ENCODE peak calls at places on chromosome 9, in five cellular contexts. E is H9, G is neuronal stem cell, Y is H1, U is mesenchymal stem cell. C is an unnamed sample.

GRCh38 chr9:22211588-22212360 is 202.7 kb upstream of the CDKN2B start:
- DNase-seq in E (no peak), U (peak; percentile 95), G (no peak), Y (no peak), C (peak; percentile 82)

GRCh38 chr9:112532427-112532826 is 45.8 kb downstream of the KIAA1958 start:
- DNase-seq in G (no peak), E (no peak), Y (no peak), U (peak; percentile 80), C (no peak)

GRCh38 chr9:74407166-74407565 is 90.0 kb upstream of the RORB start:
- DNase-seq in U (no peak), Y (no peak), E (no peak), G (no peak), C (no peak)

GRCh38 chr9:33130501-33130900 is 36.6 kb downstream of the B4GALT1 start:
- DNase-seq in G (no peak), E (no peak), Y (no peak), U (peak; percentile 72), C (no peak)

GRCh38 chr9:115164511-115164974 is 46.6 kb upstream of the TNC start:
- DNase-seq in E (peak; percentile 35), Y (no peak), G (no peak), U (peak; percentile 73), C (no peak)

GRCh38 chr9:107425110-107426025 is 64.2 kb downstream of the KLF4 start:
- DNase-seq in E (peak; percentile 85), U (peak; percentile 60), Y (peak; percentile 95), G (peak; percentile 56), C (peak; percentile 90)

GRCh38 chr9:137349471-137350033 is 47.5 kb upstream of the NRARP start:
- DNase-seq in G (no peak), U (no peak), Y (no peak), E (no peak), C (no peak)

GRCh38 chr9:133738039-133738805 is at the start of gene SARDH:
- DNase-seq in G (peak; percentile 59), E (peak; percentile 95), Y (peak; percentile 87), U (peak; percentile 79), C (peak; percentile 17)

GRCh38 chr9:99753436-99753835 is 68.2 kb upstream of the NR4A3 start:
- DNase-seq in E (no peak), G (no peak), Y (no peak), U (no peak), C (no peak)

GRCh38 chr9:135269912-135270630 is 182.6 kb downstream of the OLFM1 start:
- DNase-seq in E (no peak), G (no peak), U (no peak), Y (no peak), C (no peak)

GRCh38 chr9:137080260-137081122 is 3.2 kb downstream of the UAP1L1 start:
- DNase-seq in E (no peak), U (no peak), G (no peak), Y (no peak), C (no peak)

GRCh38 chr9:13263511-13263910 is 16.0 kb downstream of the MPDZ start:
- DNase-seq in G (no peak), Y (no peak), U (no peak), E (no peak), C (no peak)

GRCh38 chr9:6197330-6197729 is 18.3 kb upstream of the IL33 start:
- DNase-seq in Y (no peak), E (peak; percentile 35), G (peak; percentile 9), U (no peak), C (no peak)

GRCh38 chr9:69748304-69748703 is 11.5 kb downstream of the PTAR1 start:
- DNase-seq in E (no peak), G (no peak), Y (no peak), U (no peak), C (no peak)

GRCh38 chr9:101566904-101567724 is 27.7 kb downstream of the PPP3R2 start:
- DNase-seq in U (peak; percentile 54), Y (no peak), G (no peak), E (no peak), C (peak; percentile 38)

GRCh38 chr9:131873891-131874440 is 134.1 kb upstream of the RAPGEF1 start:
- DNase-seq in U (no peak), Y (no peak), G (no peak), E (no peak), C (no peak)

GRCh38 chr9:121736147-121736721 is 84.8 kb downstream of the DAB2IP start:
- DNase-seq in Y (peak; percentile 79), U (peak; percentile 51), E (peak; percentile 90), G (peak; percentile 54), C (peak; percentile 65)

GRCh38 chr9:90916147-90916734 is 114.6 kb downstream of the SYK start:
- DNase-seq in U (peak; percentile 28), G (no peak), E (no peak), Y (no peak), C (peak; percentile 26)

GRCh38 chr9:110476251-110476650 is 103.3 kb downstream of the SVEP1 start:
- DNase-seq in E (no peak), U (no peak), Y (no peak), G (no peak), C (no peak)

GRCh38 chr9:106019017-106019692 is 324.8 kb downstream of the TMEM38B start:
- DNase-seq in G (no peak), Y (no peak), U (no peak), E (peak; percentile 27), C (no peak)

GRCh38 chr9:109228093-109228642 is 61.1 kb upstream of the FRRS1L start:
- DNase-seq in U (no peak), E (no peak), G (no peak), Y (no peak), C (no peak)

GRCh38 chr9:110115868-110116542 is 92.0 kb downstream of the C9orf152 start:
- DNase-seq in U (peak; percentile 96), G (no peak), E (no peak), Y (no peak), C (peak; percentile 80)

GRCh38 chr9:134590240-134591081 is 51.1 kb upstream of the COL5A1 start:
- DNase-seq in G (no peak), U (peak; percentile 57), Y (no peak), E (no peak), C (no peak)

GRCh38 chr9:15401266-15401665 is 21.4 kb upstream of the SNAPC3 start:
- DNase-seq in G (no peak), U (peak; percentile 72), E (no peak), Y (no peak), C (no peak)

GRCh38 chr9:92722386-92723298 is 42.0 kb downstream of the BICD2 start:
- DNase-seq in Y (peak; percentile 11), G (no peak), E (no peak), U (no peak), C (peak; percentile 9)

GRCh38 chr9:114488398-114489129 is 16.7 kb downstream of the WHRN start:
- DNase-seq in E (no peak), Y (no peak), U (no peak), G (no peak), C (no peak)

GRCh38 chr9:121819511-121820231 is 168.2 kb downstream of the DAB2IP start:
- DNase-seq in Y (no peak), U (peak; percentile 22), E (peak; percentile 81), G (peak; percentile 55), C (no peak)

GRCh38 chr9:113381909-113382411 is 5.2 kb upstream of the HDHD3 start:
- DNase-seq in G (no peak), E (no peak), Y (no peak), U (no peak), C (peak; percentile 61)

GRCh38 chr9:14170392-14170931 is 143.5 kb downstream of the NFIB start:
- DNase-seq in G (no peak), E (no peak), Y (no peak), U (no peak), C (peak; percentile 58)

GRCh38 chr9:69273162-69273561 is 51.9 kb upstream of the ENTREP1 start:
- DNase-seq in Y (no peak), E (no peak), G (no peak), U (no peak), C (no peak)

GRCh38 chr9:70484232-70485130 is 70.0 kb upstream of the KLF9 start:
- DNase-seq in G (peak; percentile 20), U (peak; percentile 88), Y (no peak), E (peak; percentile 58), C (peak; percentile 37)

GRCh38 chr9:104279535-104280215 is 185.6 kb downstream of the SMC2 start:
- DNase-seq in G (no peak), U (no peak), Y (no peak), E (no peak), C (no peak)
- H2BK12ac ChIP-seq in G (no peak overlapping the region), U (no peak overlapping the region), Y (no peak overlapping the region), E (no peak overlapping the region), C (no peak overlapping the region)

GRCh38 chr9:79616013-79616412 is 44.2 kb downstream of the TLE4 start:
- DNase-seq in U (peak; percentile 54), Y (no peak), G (no peak), E (no peak), C (no peak)
- H3K79me1 ChIP-seq in U (peaks cover 12% of the 10 kb centered on the region), Y (peaks cover 5% of the 10 kb centered on the region), G (peaks cover 2% of the 10 kb centered on the region), E (peaks cover 6% of the 10 kb centered on the region), C (no peaks in the 10 kb centered on the region)

DNA sequence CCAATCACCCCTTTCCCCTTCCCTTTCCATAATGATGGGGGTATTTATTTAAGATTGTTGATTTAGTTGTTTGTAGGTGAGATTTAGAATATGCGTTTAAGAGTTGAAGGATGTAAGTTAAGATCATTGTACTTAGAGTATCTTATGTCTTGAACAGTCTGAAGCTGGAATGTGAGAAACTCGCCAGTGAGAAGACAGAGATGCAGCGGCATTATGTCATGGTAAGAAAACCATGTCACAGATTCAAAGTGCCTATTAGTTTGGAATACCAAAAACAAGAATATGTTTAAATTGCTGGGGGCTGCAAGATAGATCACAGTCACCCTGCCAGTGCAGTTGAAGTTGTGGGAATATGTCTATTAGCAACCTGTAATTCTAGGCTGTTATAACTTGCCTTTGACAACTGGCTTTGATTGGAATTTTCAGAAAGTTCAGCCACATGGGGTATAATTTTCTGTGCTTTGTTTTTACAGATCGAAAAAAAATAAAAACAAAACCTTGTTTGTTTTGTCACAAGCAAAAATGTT is 3.0 kb downstream of the TLE4 start:
- DNase-seq in U (peak; percentile 46), G (no peak), Y (no peak), E (no peak), C (no peak)
- H3K4ac ChIP-seq in U (no peak overlapping the region), G (no peak overlapping the region), Y (no peak overlapping the region), E (no peak overlapping the region), C (peak overlapping the region; percentile 24)

GRCh38 chr9:83154821-83155220 is 91.9 kb upstream of the RASEF start:
- DNase-seq in E (no peak), U (peak; percentile 5), G (no peak), Y (no peak), C (no peak)

GRCh38 chr9:83153030-83153429 is 90.1 kb upstream of the RASEF start:
- DNase-seq in E (no peak), G (no peak), U (no peak), Y (no peak), C (no peak)

GRCh38 chr9:83154087-83154736 is 91.3 kb upstream of the RASEF start:
- DNase-seq in Y (no peak), U (peak; percentile 35), G (no peak), E (no peak), C (no peak)

GRCh38 chr9:83151627-83152137 is 88.7 kb upstream of the RASEF start:
- DNase-seq in Y (no peak), G (no peak), U (no peak), E (no peak), C (no peak)

GRCh38 chr9:83155733-83156132 is 92.8 kb upstream of the RASEF start:
- DNase-seq in E (no peak), U (no peak), G (no peak), Y (no peak), C (no peak)
- H2BK12ac ChIP-seq in E (no peak overlapping the region), U (no peak overlapping the region), G (no peak overlapping the region), Y (no peak overlapping the region), C (no peak overlapping the region)